ENCODE peak calls at places on chromosome 14, in five cellular contexts. One of them, this sample, is unnamed.

GRCh38 chr14:61498303-61498702 is 176.9 kb downstream of the PRKCH start:
- DNase-seq in fibroblast of lung: peak; percentile 77
- DNase-seq in iPS DF 6.9: no peak
- DNase-seq in tibial artery: no peak
- DNase-seq in endothelial cell of umbilical vein: no peak
- DNase-seq in this sample: no peak

GRCh38 chr14:76375484-76375883 is 453 bp upstream of the ESRRB start:
- DNase-seq in fibroblast of lung: peak; percentile 4
- DNase-seq in iPS DF 6.9: no peak
- DNase-seq in tibial artery: no peak
- DNase-seq in endothelial cell of umbilical vein: no peak
- DNase-seq in this sample: no peak

GRCh38 chr14:66698503-66698902 is 190.6 kb downstream of the GPHN start:
- DNase-seq in fibroblast of lung: no peak
- DNase-seq in iPS DF 6.9: no peak
- DNase-seq in tibial artery: no peak
- DNase-seq in endothelial cell of umbilical vein: no peak
- DNase-seq in this sample: no peak

GRCh38 chr14:64656986-64657385 is 47.2 kb upstream of the PLEKHG3 start:
- DNase-seq in fibroblast of lung: no peak
- DNase-seq in iPS DF 6.9: no peak
- DNase-seq in tibial artery: no peak
- DNase-seq in endothelial cell of umbilical vein: no peak
- DNase-seq in this sample: no peak

GRCh38 chr14:23578560-23579310 is at the start of gene JPH4:
- DNase-seq in fibroblast of lung: no peak
- DNase-seq in iPS DF 6.9: no peak
- DNase-seq in tibial artery: no peak
- DNase-seq in endothelial cell of umbilical vein: no peak
- DNase-seq in this sample: no peak

GRCh38 chr14:99064262-99064954 is 207.6 kb downstream of the BCL11B start:
- DNase-seq in fibroblast of lung: peak; percentile 44
- DNase-seq in iPS DF 6.9: no peak
- DNase-seq in tibial artery: no peak
- DNase-seq in endothelial cell of umbilical vein: no peak
- DNase-seq in this sample: no peak

GRCh38 chr14:32372154-32372553 is 43.1 kb downstream of the AKAP6 start:
- DNase-seq in fibroblast of lung: peak; percentile 96
- DNase-seq in iPS DF 6.9: no peak
- DNase-seq in tibial artery: no peak
- DNase-seq in endothelial cell of umbilical vein: peak; percentile 28
- DNase-seq in this sample: no peak

GRCh38 chr14:28609228-28609828 is 157.3 kb upstream of the FOXG1 start:
- DNase-seq in fibroblast of lung: peak; percentile 56
- DNase-seq in iPS DF 6.9: peak; percentile 39
- DNase-seq in tibial artery: no peak
- DNase-seq in endothelial cell of umbilical vein: peak; percentile 54
- DNase-seq in this sample: peak; percentile 72

GRCh38 chr14:68426661-68427549 is 366.0 kb downstream of the ZFP36L1 start:
- DNase-seq in fibroblast of lung: no peak
- DNase-seq in iPS DF 6.9: no peak
- DNase-seq in tibial artery: no peak
- DNase-seq in endothelial cell of umbilical vein: no peak
- DNase-seq in this sample: no peak

GRCh38 chr14:31265701-31266398 is 58.3 kb upstream of the HECTD1 start:
- DNase-seq in fibroblast of lung: peak; percentile 62
- DNase-seq in iPS DF 6.9: no peak
- DNase-seq in tibial artery: no peak
- DNase-seq in endothelial cell of umbilical vein: no peak
- DNase-seq in this sample: no peak

GRCh38 chr14:21894003-21894897 is 220.6 kb upstream of the OR4E1 start:
- DNase-seq in fibroblast of lung: no peak
- DNase-seq in iPS DF 6.9: no peak
- DNase-seq in tibial artery: no peak
- DNase-seq in endothelial cell of umbilical vein: no peak
- DNase-seq in this sample: peak; percentile 41

GRCh38 chr14:68994056-68994455 is 15.0 kb upstream of the ACTN1 start:
- DNase-seq in fibroblast of lung: no peak
- DNase-seq in iPS DF 6.9: no peak
- DNase-seq in tibial artery: no peak
- DNase-seq in endothelial cell of umbilical vein: no peak
- DNase-seq in this sample: no peak

GRCh38 chr14:67166450-67166853 is 22.8 kb upstream of the GARIN2 start:
- DNase-seq in fibroblast of lung: peak; percentile 38
- DNase-seq in iPS DF 6.9: peak; percentile 11
- DNase-seq in tibial artery: no peak
- DNase-seq in endothelial cell of umbilical vein: peak; percentile 60
- DNase-seq in this sample: peak; percentile 68

GRCh38 chr14:77589099-77589498 is 27.3 kb downstream of the SPTLC2 start:
- DNase-seq in fibroblast of lung: no peak
- DNase-seq in iPS DF 6.9: no peak
- DNase-seq in tibial artery: no peak
- DNase-seq in endothelial cell of umbilical vein: peak; percentile 84
- DNase-seq in this sample: peak; percentile 15

GRCh38 chr14:37202265-37202664 is 4.5 kb downstream of the MIPOL1 start:
- DNase-seq in fibroblast of lung: peak; percentile 45
- DNase-seq in iPS DF 6.9: no peak
- DNase-seq in tibial artery: no peak
- DNase-seq in endothelial cell of umbilical vein: peak; percentile 36
- DNase-seq in this sample: no peak

GRCh38 chr14:59333668-59334067 is 131.5 kb downstream of the GPR135 start:
- DNase-seq in fibroblast of lung: peak; percentile 96
- DNase-seq in iPS DF 6.9: no peak
- DNase-seq in tibial artery: no peak
- DNase-seq in endothelial cell of umbilical vein: peak; percentile 81
- DNase-seq in this sample: peak; percentile 43

GRCh38 chr14:68665116-68665515 is 127.8 kb downstream of the ZFP36L1 start:
- DNase-seq in fibroblast of lung: peak; percentile 81
- DNase-seq in iPS DF 6.9: no peak
- DNase-seq in tibial artery: peak; percentile 61
- DNase-seq in endothelial cell of umbilical vein: peak; percentile 48
- DNase-seq in this sample: no peak

GRCh38 chr14:91496790-91497189 is 13.3 kb downstream of the PPP4R3A start:
- DNase-seq in fibroblast of lung: no peak
- DNase-seq in iPS DF 6.9: no peak
- DNase-seq in tibial artery: no peak
- DNase-seq in endothelial cell of umbilical vein: no peak
- DNase-seq in this sample: no peak

GRCh38 chr14:66724996-66725395 is 217.0 kb downstream of the GPHN start:
- DNase-seq in fibroblast of lung: no peak
- DNase-seq in iPS DF 6.9: no peak
- DNase-seq in tibial artery: no peak
- DNase-seq in endothelial cell of umbilical vein: no peak
- DNase-seq in this sample: no peak

GRCh38 chr14:33509927-33510535 is 440.8 kb downstream of the EGLN3 start:
- DNase-seq in fibroblast of lung: peak; percentile 94
- DNase-seq in iPS DF 6.9: no peak
- DNase-seq in tibial artery: no peak
- DNase-seq in endothelial cell of umbilical vein: peak; percentile 40
- DNase-seq in this sample: no peak

GRCh38 chr14:24605435-24606190 is 3.9 kb downstream of the GZMH start:
- DNase-seq in fibroblast of lung: no peak
- DNase-seq in iPS DF 6.9: peak; percentile 18
- DNase-seq in tibial artery: no peak
- DNase-seq in endothelial cell of umbilical vein: peak; percentile 12
- DNase-seq in this sample: peak; percentile 49

GRCh38 chr14:57833304-57833703 is 32.6 kb downstream of the SLC35F4 start:
- DNase-seq in fibroblast of lung: peak; percentile 96
- DNase-seq in iPS DF 6.9: no peak
- DNase-seq in tibial artery: peak; percentile 75
- DNase-seq in endothelial cell of umbilical vein: no peak
- DNase-seq in this sample: peak; percentile 87

GRCh38 chr14:95319312-95320075 is at the start of gene CLMN:
- DNase-seq in fibroblast of lung: peak; percentile 21
- DNase-seq in iPS DF 6.9: no peak
- DNase-seq in tibial artery: no peak
- DNase-seq in endothelial cell of umbilical vein: peak; percentile 25
- DNase-seq in this sample: peak; percentile 62

GRCh38 chr14:73712540-73713141 is 1.5 kb downstream of the PNMA1 start:
- DNase-seq in fibroblast of lung: peak; percentile 36
- DNase-seq in iPS DF 6.9: no peak
- DNase-seq in tibial artery: no peak
- DNase-seq in endothelial cell of umbilical vein: peak; percentile 35
- DNase-seq in this sample: no peak

GRCh38 chr14:105528197-105528858 is 1.9 kb downstream of the TMEM121 start:
- DNase-seq in fibroblast of lung: peak; percentile 59
- DNase-seq in iPS DF 6.9: peak; percentile 20
- DNase-seq in tibial artery: peak; percentile 86
- DNase-seq in endothelial cell of umbilical vein: peak; percentile 61
- DNase-seq in this sample: peak; percentile 85

GRCh38 chr14:61662001-61662400 is 33.3 kb upstream of the HIF1A start:
- DNase-seq in fibroblast of lung: peak; percentile 49
- DNase-seq in iPS DF 6.9: no peak
- DNase-seq in tibial artery: no peak
- DNase-seq in endothelial cell of umbilical vein: peak; percentile 43
- DNase-seq in this sample: no peak

GRCh38 chr14:103930051-103930604 is 1.9 kb downstream of the TDRD9 start:
- DNase-seq in fibroblast of lung: peak; percentile 11
- DNase-seq in iPS DF 6.9: no peak
- DNase-seq in tibial artery: no peak
- DNase-seq in endothelial cell of umbilical vein: no peak
- DNase-seq in this sample: no peak
- H3K4me1 ChIP-seq in fibroblast of lung: no peaks in the 10 kb centered on the region
- H3K4me1 ChIP-seq in iPS DF 6.9: no peaks in the 10 kb centered on the region
- H3K4me1 ChIP-seq in tibial artery: no peaks in the 10 kb centered on the region
- H3K4me1 ChIP-seq in endothelial cell of umbilical vein: no peaks in the 10 kb centered on the region
- H3K4me1 ChIP-seq in this sample: no peaks in the 10 kb centered on the region

DNA sequence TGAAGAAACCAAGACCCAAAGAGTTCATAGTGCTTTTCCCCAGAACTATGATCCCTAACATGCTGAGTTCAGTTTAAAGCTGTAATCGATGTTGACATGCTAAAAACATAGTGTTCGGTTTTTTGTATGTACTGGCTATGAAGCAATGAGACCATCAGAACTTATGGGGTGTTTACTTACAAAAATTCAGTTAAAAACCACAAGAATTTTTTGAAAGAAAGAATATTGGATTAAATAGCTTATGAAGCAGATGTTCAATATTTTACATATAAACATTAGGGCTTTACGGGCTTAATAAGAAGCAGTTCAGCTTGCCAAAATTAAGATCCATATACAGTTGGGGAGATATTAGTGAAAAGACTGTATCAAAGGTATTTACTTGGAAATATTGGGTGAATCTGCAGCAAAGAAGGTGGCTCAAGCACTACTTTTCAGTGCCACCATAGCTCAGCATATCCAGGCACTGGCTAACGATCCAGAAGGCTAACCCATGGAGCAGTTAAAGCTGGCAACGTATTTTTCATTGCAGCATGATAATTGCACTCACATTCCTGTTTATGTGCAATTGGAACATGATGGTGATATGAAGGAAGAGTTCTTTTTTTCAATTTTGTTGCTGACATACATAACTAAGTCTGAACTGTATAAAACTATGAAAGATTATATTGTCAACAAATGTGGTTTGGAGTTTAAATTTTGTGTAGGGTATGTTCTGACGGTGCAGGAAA is 125.9 kb downstream of the EFCAB11 start:
- DNase-seq in fibroblast of lung: no peak
- DNase-seq in iPS DF 6.9: no peak
- DNase-seq in tibial artery: no peak
- DNase-seq in endothelial cell of umbilical vein: no peak
- DNase-seq in this sample: no peak
- H3K27ac ChIP-seq in fibroblast of lung: no peak overlapping the region
- H3K27ac ChIP-seq in iPS DF 6.9: no peak overlapping the region
- H3K27ac ChIP-seq in tibial artery: no peak overlapping the region
- H3K27ac ChIP-seq in endothelial cell of umbilical vein: no peak overlapping the region
- H3K27ac ChIP-seq in this sample: no peak overlapping the region

DNA sequence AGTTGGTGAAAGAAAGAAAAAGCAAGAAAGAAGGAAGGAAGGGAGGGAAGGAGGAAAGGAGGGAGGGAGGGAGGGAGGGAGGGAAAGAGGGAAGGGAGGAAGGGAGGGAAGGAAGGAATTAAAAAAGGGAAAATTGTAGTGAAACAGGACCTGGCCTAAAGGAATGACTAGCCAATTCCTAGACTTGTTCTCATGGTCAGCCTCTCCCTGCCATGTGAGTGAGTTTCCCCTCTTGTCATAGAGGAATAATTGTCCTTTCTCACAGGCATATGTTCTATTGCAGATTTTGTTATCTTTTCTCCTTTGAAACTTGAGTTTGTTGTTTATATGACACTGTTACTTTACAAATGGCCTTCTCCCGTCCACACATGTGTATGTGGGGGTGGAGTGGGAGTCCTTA is 81.9 kb downstream of the TMEM260 start:
- DNase-seq in fibroblast of lung: no peak
- DNase-seq in iPS DF 6.9: no peak
- DNase-seq in tibial artery: no peak
- DNase-seq in endothelial cell of umbilical vein: no peak
- DNase-seq in this sample: no peak
- H3K4me3 ChIP-seq in fibroblast of lung: no peak overlapping the region
- H3K4me3 ChIP-seq in iPS DF 6.9: no peak overlapping the region
- H3K4me3 ChIP-seq in tibial artery: no peak overlapping the region
- H3K4me3 ChIP-seq in endothelial cell of umbilical vein: no peak overlapping the region
- H3K4me3 ChIP-seq in this sample: no peak overlapping the region

GRCh38 chr14:53861781-53862180 is 94.8 kb downstream of the BMP4 start:
- DNase-seq in fibroblast of lung: peak; percentile 58
- DNase-seq in iPS DF 6.9: no peak
- DNase-seq in tibial artery: no peak
- DNase-seq in endothelial cell of umbilical vein: no peak
- DNase-seq in this sample: no peak

GRCh38 chr14:53858344-53858682 is 98.3 kb downstream of the BMP4 start:
- DNase-seq in fibroblast of lung: no peak
- DNase-seq in iPS DF 6.9: no peak
- DNase-seq in tibial artery: no peak
- DNase-seq in endothelial cell of umbilical vein: no peak
- DNase-seq in this sample: no peak

GRCh38 chr14:53855127-53855526 is 101.5 kb downstream of the BMP4 start:
- DNase-seq in fibroblast of lung: no peak
- DNase-seq in iPS DF 6.9: no peak
- DNase-seq in tibial artery: no peak
- DNase-seq in endothelial cell of umbilical vein: no peak
- DNase-seq in this sample: no peak

GRCh38 chr14:53855574-53855973 is 101.1 kb downstream of the BMP4 start:
- DNase-seq in fibroblast of lung: no peak
- DNase-seq in iPS DF 6.9: no peak
- DNase-seq in tibial artery: no peak
- DNase-seq in endothelial cell of umbilical vein: no peak
- DNase-seq in this sample: no peak

GRCh38 chr14:53857625-53858343 is 98.8 kb downstream of the BMP4 start:
- DNase-seq in fibroblast of lung: no peak
- DNase-seq in iPS DF 6.9: no peak
- DNase-seq in tibial artery: no peak
- DNase-seq in endothelial cell of umbilical vein: no peak
- DNase-seq in this sample: no peak
- H3K4me1 ChIP-seq in fibroblast of lung: no peaks in the 10 kb centered on the region
- H3K4me1 ChIP-seq in iPS DF 6.9: no peaks in the 10 kb centered on the region
- H3K4me1 ChIP-seq in tibial artery: no peaks in the 10 kb centered on the region
- H3K4me1 ChIP-seq in endothelial cell of umbilical vein: no peaks in the 10 kb centered on the region
- H3K4me1 ChIP-seq in this sample: no peaks in the 10 kb centered on the region